ENCODE peak calls at places on chromosomes 5 and 9, in five cellular contexts. A is GM12878, X is K562, K is H1, U is HepG2. W is an unnamed sample.

GRCh38 chr5:66406761-66407289 is 189.4 kb upstream of the MAST4 start:
- DNase-seq in A (no peak), X (no peak), K (no peak), U (no peak), W (no peak)

GRCh38 chr9:127386981-127387380 is 10.0 kb upstream of the SLC2A8 start:
- DNase-seq in A (no peak), X (no peak), K (no peak), U (no peak), W (no peak)

GRCh38 chr5:33425334-33425733 is 15.4 kb upstream of the TARS1 start:
- DNase-seq in A (no peak), X (no peak), K (no peak), U (no peak), W (no peak)

GRCh38 chr9:85522459-85523092 is 219.2 kb downstream of the AGTPBP1 start:
- DNase-seq in A (no peak), X (no peak), K (peak; percentile 85), U (no peak), W (peak; percentile 68)

GRCh38 chr5:68049053-68049713 is 166.4 kb upstream of the PIK3R1 start:
- DNase-seq in A (no peak), X (no peak), K (no peak), U (no peak), W (no peak)

GRCh38 chr9:115254217-115254616 is 136.3 kb upstream of the TNC start:
- DNase-seq in A (no peak), X (no peak), K (no peak), U (no peak), W (no peak)

GRCh38 chr5:19608434-19608833 is 379.6 kb downstream of the CDH18 start:
- DNase-seq in A (no peak), X (no peak), K (no peak), U (no peak), W (peak; percentile 1)

GRCh38 chr5:160311491-160312138 is 749 bp downstream of the CCNJL start:
- DNase-seq in A (no peak), X (no peak), K (peak; percentile 51), U (no peak), W (no peak)

GRCh38 chr5:92019376-92019990 is 636.4 kb upstream of the ARRDC3 start:
- DNase-seq in A (no peak), X (no peak), K (no peak), U (no peak), W (no peak)

GRCh38 chr5:1285141-1285540 is 9.7 kb downstream of the TERT start:
- DNase-seq in A (no peak), X (no peak), K (no peak), U (no peak), W (no peak)

GRCh38 chr9:76716270-76716669 is 48.0 kb upstream of the PCA3 start:
- DNase-seq in A (no peak), X (no peak), K (no peak), U (no peak), W (no peak)

GRCh38 chr9:115202960-115203751 is 85.2 kb upstream of the TNC start:
- DNase-seq in A (no peak), X (no peak), K (no peak), U (no peak), W (peak; percentile 41)

GRCh38 chr9:127049044-127049443 is 73.4 kb downstream of the ANGPTL2 start:
- DNase-seq in A (peak; percentile 69), X (no peak), K (peak; percentile 17), U (no peak), W (no peak)

GRCh38 chr5:61280766-61281427 is 51.2 kb upstream of the ZSWIM6 start:
- DNase-seq in A (no peak), X (no peak), K (no peak), U (no peak), W (no peak)

GRCh38 chr5:1204693-1205242 is 3.4 kb downstream of the SLC6A19 start:
- DNase-seq in A (no peak), X (peak; percentile 58), K (no peak), U (peak; percentile 71), W (peak; percentile 76)

GRCh38 chr9:74742792-74743389 is 144.8 kb downstream of the TRPM6 start:
- DNase-seq in A (no peak), X (peak; percentile 8), K (no peak), U (peak; percentile 2), W (peak; percentile 39)

GRCh38 chr9:130192600-130192999 is 20.4 kb downstream of the NCS1 start:
- DNase-seq in A (no peak), X (no peak), K (no peak), U (no peak), W (no peak)

GRCh38 chr5:94267350-94267899 is 351.0 kb downstream of the KIAA0825 start:
- DNase-seq in A (no peak), X (no peak), K (no peak), U (no peak), W (no peak)

DNA sequence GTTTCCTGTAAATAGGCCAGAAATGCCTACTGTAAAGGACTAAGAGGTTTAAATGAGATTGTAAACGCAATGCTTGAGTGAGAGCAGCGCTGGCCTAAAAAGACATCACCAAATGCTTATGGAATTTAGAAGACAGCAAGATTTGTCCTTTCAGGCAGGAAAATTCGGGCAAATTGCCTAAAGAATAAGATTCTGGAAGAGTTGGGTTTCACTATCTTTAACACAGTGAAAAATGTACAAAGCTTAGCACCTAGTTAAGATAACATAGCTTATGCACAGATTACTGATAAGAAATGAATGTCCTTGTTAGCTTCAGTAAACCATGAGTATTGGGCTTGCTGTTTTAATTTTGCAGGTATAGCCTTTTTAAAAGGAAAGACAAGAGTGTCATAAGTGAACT is 4.7 kb downstream of the FKBP15 start:
- DNase-seq in A (no peak), X (no peak), K (no peak), U (no peak), W (no peak)
- H3K4me1 ChIP-seq in A (peaks cover 4% of the 10 kb centered on the region), X (peaks cover 7% of the 10 kb centered on the region), K (no peaks in the 10 kb centered on the region), U (peaks cover 20% of the 10 kb centered on the region), W (peaks cover 10% of the 10 kb centered on the region)

GRCh38 chr9:113261917-113262671 is 13.3 kb downstream of the CDC26 start:
- DNase-seq in A (no peak), X (no peak), K (no peak), U (peak; percentile 35), W (no peak)
- TF ChIP-seq GABPA in A (no peak), X (no peak), K (no peak), U (no peak), W (no peak)

GRCh38 chr5:138983984-138984383 is 108.8 kb upstream of the LRRTM2 start:
- DNase-seq in A (no peak), X (no peak), K (no peak), U (no peak), W (no peak)

GRCh38 chr5:138986186-138986775 is 111.1 kb upstream of the LRRTM2 start:
- DNase-seq in A (no peak), X (no peak), K (peak; percentile 6), U (no peak), W (peak; percentile 45)

GRCh38 chr5:138981606-138982005 is 106.5 kb upstream of the LRRTM2 start:
- DNase-seq in A (no peak), X (no peak), K (no peak), U (no peak), W (no peak)

GRCh38 chr5:138985683-138986082 is 110.5 kb upstream of the LRRTM2 start:
- DNase-seq in A (no peak), X (no peak), K (peak; percentile 35), U (no peak), W (peak; percentile 33)

DNA sequence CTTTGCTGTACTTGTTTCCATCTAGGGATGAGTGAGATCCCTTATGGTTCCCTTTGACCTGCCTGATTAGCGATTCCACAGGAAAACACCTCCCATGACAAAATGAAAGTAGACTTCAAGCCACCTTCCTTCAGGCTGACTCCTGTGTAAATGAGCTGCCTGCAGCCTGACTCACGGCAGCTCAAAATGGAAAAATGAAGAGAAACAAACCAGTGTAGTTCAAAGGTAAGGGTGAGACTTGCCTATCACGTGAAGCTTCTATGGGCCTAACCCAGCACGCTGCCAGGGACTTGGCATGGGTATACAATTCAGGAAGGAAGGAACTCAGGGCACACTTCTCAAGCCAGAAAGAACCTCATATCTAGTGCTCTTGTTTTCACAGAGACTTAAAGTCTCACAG is 110.1 kb upstream of the LRRTM2 start:
- DNase-seq in A (no peak), X (no peak), K (peak; percentile 31), U (peak; percentile 21), W (no peak)
- TF ChIP-seq MAX in A (no peak), X (no peak), K (no peak), U (no peak), W (no peak)

DNA sequence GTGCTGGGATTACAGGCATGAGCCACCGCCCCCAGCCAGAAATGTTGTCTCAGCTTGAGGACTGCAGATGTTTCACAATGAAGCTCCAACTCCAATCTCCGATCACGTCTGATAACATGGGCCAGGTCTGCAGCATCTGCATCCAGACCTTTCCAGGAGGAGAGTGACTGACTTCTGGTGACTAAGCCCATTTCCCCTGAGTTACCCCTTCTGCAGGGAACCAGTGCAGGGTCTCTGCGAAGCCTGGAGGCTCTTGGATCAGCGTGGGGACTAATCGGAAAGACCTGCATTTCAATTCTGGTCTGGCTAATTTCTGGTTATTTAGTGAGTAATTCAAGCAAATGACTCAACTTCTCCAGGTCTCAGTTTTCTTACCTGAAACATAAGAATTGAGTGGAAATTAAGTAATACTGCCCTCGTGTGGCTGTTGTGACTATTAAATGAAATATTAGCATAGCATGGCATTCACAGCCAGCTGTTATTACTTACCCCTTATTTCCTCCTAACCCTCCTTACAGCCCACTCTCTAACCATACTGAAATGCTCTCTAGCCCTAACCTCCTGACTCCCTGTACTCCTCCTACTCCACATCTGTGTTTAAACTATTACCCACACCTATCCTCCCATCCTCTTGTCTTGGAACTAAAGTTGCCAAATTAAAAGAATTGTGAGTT is 2.2 kb upstream of the GNPDA1 start:
- DNase-seq in A (no peak), X (peak; percentile 34), K (peak; percentile 49), U (peak; percentile 65), W (peak; percentile 61)
- H3K4me1 ChIP-seq in A (peaks cover 27% of the 10 kb centered on the region), X (peaks cover 30% of the 10 kb centered on the region), K (no peaks in the 10 kb centered on the region), U (peaks cover 43% of the 10 kb centered on the region), W (peaks cover 24% of the 10 kb centered on the region)

DNA sequence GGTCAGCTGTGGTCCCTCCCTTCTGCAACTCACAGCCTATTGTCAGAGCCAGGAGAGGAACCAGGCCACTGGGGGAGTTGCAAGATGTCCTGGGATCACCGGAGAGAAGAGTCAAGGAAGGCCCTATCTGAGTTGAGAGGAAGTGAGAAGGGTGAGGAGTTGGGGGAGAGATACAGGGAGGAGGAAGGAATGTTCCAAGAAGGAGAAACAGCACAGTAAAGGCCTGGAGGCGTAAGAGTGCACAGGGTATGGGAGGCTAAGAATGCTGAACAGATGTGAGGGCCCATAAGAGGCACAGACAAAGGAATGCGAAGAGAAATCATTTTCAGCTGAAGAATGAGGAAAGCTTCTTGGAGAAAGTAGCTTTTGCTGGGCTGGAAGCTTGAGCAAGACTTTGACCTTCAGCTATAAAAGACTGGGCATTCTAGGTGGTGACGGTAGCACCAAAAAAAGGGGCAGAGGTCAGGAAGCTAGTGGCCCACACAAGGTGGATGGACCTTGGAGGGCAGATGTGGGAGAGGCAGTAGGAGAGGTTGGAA is 21.6 kb upstream of the CSF1R start:
- DNase-seq in A (no peak), X (no peak), K (no peak), U (no peak), W (no peak)
- TF ChIP-seq GABPA in A (no peak), X (no peak), K (no peak), U (no peak), W (no peak)

GRCh38 chr5:17966636-17967402 is 332.6 kb downstream of the TAF11L14 start:
- DNase-seq in A (no peak), X (no peak), K (no peak), U (no peak), W (no peak)
- TF ChIP-seq MAX in A (no peak), X (no peak), K (no peak), U (no peak), W (no peak)

DNA sequence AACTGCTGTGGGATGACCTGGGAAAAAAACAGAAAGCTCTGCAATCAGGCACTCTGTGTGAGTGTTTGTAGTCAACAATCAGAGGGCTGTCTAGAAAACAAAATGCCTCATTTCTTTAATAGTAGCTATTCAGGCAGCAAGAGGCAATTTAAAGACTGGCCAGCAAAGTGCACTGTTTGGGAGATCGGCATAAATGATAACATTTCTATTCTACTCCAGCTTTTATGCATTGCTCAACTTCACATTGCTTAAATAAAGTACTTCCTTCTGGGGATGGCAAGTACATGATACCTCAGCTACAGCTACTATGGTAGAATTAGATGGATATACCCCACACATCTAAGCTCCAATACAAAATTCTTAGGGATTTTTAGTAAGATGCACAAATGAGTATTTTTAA is 193.1 kb downstream of the DCP2 start:
- DNase-seq in A (no peak), X (no peak), K (peak; percentile 30), U (no peak), W (no peak)
- H3K4me1 ChIP-seq in A (no peaks in the 10 kb centered on the region), X (no peaks in the 10 kb centered on the region), K (peaks cover 5% of the 10 kb centered on the region), U (no peaks in the 10 kb centered on the region), W (no peaks in the 10 kb centered on the region)